ENCODE peak calls at places on chromosomes 2 and 18, in ten cellular contexts. G is cardiac fibroblast, E is heart left ventricle, M is HCT116, B is GM23248, I is hepatocyte, V is LNCaP clone FGC, Y is A549, R is psoas muscle, U is GM12865. W is an unnamed sample.

GRCh38 chr18:22872894-22873537 is 60.1 kb upstream of the RBBP8 start:
- DNase-seq in G (no peak), E (no peak), M (no peak), B (no peak), I (peak; percentile 27), V (no peak), Y (peak; percentile 2), R (no peak), U (peak; percentile 15), W (no peak)

GRCh38 chr18:69978743-69979715 is 31.4 kb upstream of the CD226 start:
- DNase-seq in G (no peak), E (no peak), M (no peak), B (no peak), I (no peak), V (no peak), Y (no peak), R (no peak), U (peak; percentile 57), W (no peak)

GRCh38 chr18:59470627-59471121 is 111.6 kb upstream of the LMAN1 start:
- DNase-seq in G (no peak), E (peak; percentile 77), M (no peak), B (no peak), I (no peak), V (no peak), Y (no peak), R (no peak), U (no peak), W (no peak)

GRCh38 chr18:69895081-69896047 is 52.3 kb downstream of the CD226 start:
- DNase-seq in G (no peak), E (no peak), M (no peak), B (no peak), I (no peak), V (no peak), Y (no peak), R (no peak), U (no peak), W (no peak)

GRCh38 chr18:36312806-36313395 is 15.4 kb downstream of the FHOD3 start:
- DNase-seq in G (peak; percentile 67), E (no peak), M (no peak), B (peak; percentile 26), I (no peak), V (no peak), Y (no peak), R (peak; percentile 25), U (no peak), W (no peak)

GRCh38 chr2:38602136-38602731 is 494 bp downstream of the HNRNPLL start:
- DNase-seq in G (no peak), E (peak; percentile 39), M (no peak), B (peak; percentile 58), I (peak; percentile 51), V (no peak), Y (peak; percentile 35), R (no peak), U (no peak), W (no peak)

GRCh38 chr2:44169155-44169898 is 652 bp downstream of the PPM1B start:
- DNase-seq in G (peak; percentile 65), E (peak; percentile 44), M (no peak), B (peak; percentile 70), I (peak; percentile 63), V (no peak), Y (peak; percentile 29), R (peak; percentile 44), U (peak; percentile 74), W (no peak)

GRCh38 chr2:238525990-238526389 is 99.3 kb downstream of the ASB1 start:
- DNase-seq in G (no peak), E (no peak), M (no peak), B (no peak), I (no peak), V (no peak), Y (no peak), R (no peak), U (no peak), W (no peak)

GRCh38 chr2:14872779-14873325 is 240.3 kb downstream of the LRATD1 start:
- DNase-seq in G (no peak), E (no peak), M (no peak), B (no peak), I (no peak), V (no peak), Y (no peak), R (no peak), U (no peak), W (no peak)

GRCh38 chr2:213411582-213412289 is 127.5 kb downstream of the SPAG16 start:
- DNase-seq in G (no peak), E (no peak), M (peak; percentile 72), B (no peak), I (no peak), V (no peak), Y (no peak), R (no peak), U (no peak), W (no peak)

GRCh38 chr2:119495948-119496347 is 28.3 kb downstream of the SCTR start:
- DNase-seq in G (no peak), E (no peak), M (no peak), B (no peak), I (no peak), V (no peak), Y (no peak), R (no peak), U (no peak), W (no peak)

GRCh38 chr2:217680376-217680775 is 322.4 kb downstream of the TNS1 start:
- DNase-seq in G (no peak), E (no peak), M (no peak), B (no peak), I (no peak), V (no peak), Y (no peak), R (no peak), U (no peak), W (no peak)

GRCh38 chr2:38076710-38077430 is 919 bp upstream of the CYP1B1 start:
- DNase-seq in G (peak; percentile 90), E (peak; percentile 85), M (peak; percentile 48), B (peak; percentile 98), I (peak; percentile 93), V (no peak), Y (peak; percentile 78), R (peak; percentile 79), U (peak; percentile 90), W (peak; percentile 86)

GRCh38 chr18:71398530-71398929 is 1109.7 kb downstream of the SOCS6 start:
- DNase-seq in G (peak; percentile 36), E (no peak), M (no peak), B (no peak), I (peak; percentile 10), V (peak; percentile 46), Y (no peak), R (no peak), U (no peak), W (no peak)

GRCh38 chr18:74488864-74489263 is 7.3 kb upstream of the CNDP2 start:
- DNase-seq in G (no peak), E (no peak), M (no peak), B (no peak), I (no peak), V (no peak), Y (no peak), R (no peak), U (no peak), W (no peak)

DNA sequence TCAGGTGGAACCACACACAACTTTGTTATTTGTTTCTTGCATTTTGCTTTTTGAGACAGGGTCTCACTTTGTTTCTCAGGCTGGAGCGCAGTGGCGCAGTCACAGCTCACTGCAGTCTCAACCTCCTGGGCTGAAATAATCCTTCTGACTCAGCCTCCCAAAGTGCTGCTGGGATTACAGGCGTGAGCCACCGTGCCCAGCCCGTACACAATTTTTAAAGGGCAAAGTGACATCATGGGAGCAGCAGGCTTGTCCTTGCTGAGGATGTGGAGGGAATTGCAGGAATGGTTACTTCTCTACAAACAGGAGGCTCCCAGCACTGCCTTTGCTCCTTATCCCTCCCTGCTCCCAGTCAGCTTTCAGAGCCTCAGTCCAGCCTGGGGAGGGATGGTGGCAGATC is 355.9 kb upstream of the KLHL29 start:
- DNase-seq in G (no peak), E (no peak), M (no peak), B (no peak), I (no peak), V (no peak), Y (no peak), R (no peak), U (no peak), W (no peak)
- H3K4me3 ChIP-seq in G (no peak overlapping the region), E (no peak overlapping the region), M (no peak overlapping the region), B (no peak overlapping the region), I (no peak overlapping the region), V (no peak overlapping the region), Y (no peak overlapping the region), R (no peak overlapping the region), U (no peak overlapping the region), W (no peak overlapping the region)

GRCh38 chr2:96116879-96117533 is 635 bp upstream of the ADRA2B start:
- DNase-seq in G (peak; percentile 17), E (peak; percentile 51), M (no peak), B (peak; percentile 73), I (peak; percentile 86), V (no peak), Y (peak; percentile 85), R (peak; percentile 55), U (peak; percentile 59), W (no peak)

GRCh38 chr2:96114546-96114902 is 1.8 kb downstream of the ADRA2B start:
- DNase-seq in G (no peak), E (peak; percentile 24), M (no peak), B (no peak), I (no peak), V (no peak), Y (no peak), R (no peak), U (no peak), W (no peak)

GRCh38 chr2:96114903-96115581 is 1.3 kb downstream of the ADRA2B start:
- DNase-seq in G (no peak), E (peak; percentile 24), M (no peak), B (no peak), I (no peak), V (no peak), Y (no peak), R (no peak), U (no peak), W (no peak)

GRCh38 chr2:96116424-96116878 is at the start of gene ADRA2B:
- DNase-seq in G (no peak), E (peak; percentile 64), M (peak; percentile 47), B (peak; percentile 45), I (peak; percentile 91), V (no peak), Y (peak; percentile 46), R (peak; percentile 60), U (peak; percentile 76), W (no peak)

GRCh38 chr2:96115631-96116423 is 544 bp downstream of the ADRA2B start:
- DNase-seq in G (no peak), E (peak; percentile 27), M (no peak), B (no peak), I (no peak), V (no peak), Y (no peak), R (no peak), U (no peak), W (no peak)
- H3K4me3 ChIP-seq in G (no peak overlapping the region), E (peak overlapping the region; percentile 60), M (no peak overlapping the region), B (peak overlapping the region; percentile 44), I (peak overlapping the region; percentile 53), V (peak overlapping the region; percentile 37), Y (peak overlapping the region; percentile 69), R (peak overlapping the region; percentile 66), U (peak overlapping the region; percentile 50), W (peak overlapping the region; percentile 37)

GRCh38 chr18:79523221-79523737 is 127.5 kb downstream of the NFATC1 start:
- DNase-seq in G (no peak), E (no peak), M (no peak), B (no peak), I (no peak), V (no peak), Y (no peak), R (no peak), U (peak; percentile 35), W (no peak)
- H3K4me3 ChIP-seq in G (no peak overlapping the region), E (no peak overlapping the region), M (no peak overlapping the region), B (no peak overlapping the region), I (no peak overlapping the region), V (no peak overlapping the region), Y (no peak overlapping the region), R (no peak overlapping the region), U (no peak overlapping the region), W (no peak overlapping the region)

GRCh38 chr2:147031897-147032296 is 812.9 kb upstream of the ACVR2A start:
- DNase-seq in G (no peak), E (no peak), M (no peak), B (no peak), I (no peak), V (no peak), Y (no peak), R (no peak), U (no peak), W (no peak)
- H3K4me3 ChIP-seq in G (no peak overlapping the region), E (no peak overlapping the region), M (no peak overlapping the region), B (no peak overlapping the region), I (no peak overlapping the region), V (no peak overlapping the region), Y (no peak overlapping the region), R (no peak overlapping the region), U (no peak overlapping the region), W (no peak overlapping the region)

W was measured in skeletal muscle cell.